ENCODE peak calls at places on chromosomes 4 and X, in six cellular contexts. U is K562, C is GM12878, F is SK-N-SH, M is GM12891, K is HepG2. Q is an unnamed sample.

GRCh38 chr4:40165931-40166330 is 30.9 kb upstream of the RHOH start:
- DNase-seq in K (no peak), C (no peak), F (no peak), M (no peak), U (no peak), Q (no peak)

GRCh38 chr4:85760521-85760920 is 285.6 kb downstream of the ARHGAP24 start:
- DNase-seq in K (no peak), U (no peak), C (no peak), F (no peak), M (no peak), Q (no peak)

GRCh38 chrX:75273483-75273882 is 402 bp upstream of the UPRT start:
- DNase-seq in M (no peak), C (no peak), U (peak), F (no peak), K (no peak), Q (no peak)

GRCh38 chrX:112746812-112747630 is 67.3 kb upstream of the LHFPL1 start:
- DNase-seq in K (no peak), U (no peak), C (no peak), M (no peak), F (no peak), Q (no peak)

GRCh38 chr4:159503243-159503642 is 400.4 kb downstream of the RAPGEF2 start:
- DNase-seq in C (no peak), U (no peak), K (no peak), F (no peak), M (no peak), Q (no peak)

GRCh38 chr4:109462802-109463201 is 29.2 kb downstream of the SEC24B start:
- DNase-seq in M (no peak), K (no peak), F (no peak), C (no peak), U (no peak), Q (no peak)

GRCh38 chrX:368811-369562 is 17.7 kb downstream of the PPP2R3B start:
- DNase-seq in M (no peak), K (no peak), C (no peak), F (no peak), U (no peak), Q (no peak)

GRCh38 chr4:1342003-1342402 is 5.0 kb upstream of the UVSSA start:
- DNase-seq in M (no peak), F (no peak), C (no peak), K (no peak), U (no peak), Q (no peak)

GRCh38 chrX:19457662-19458061 is 57.6 kb downstream of the MAP3K15 start:
- DNase-seq in M (no peak), U (no peak), K (no peak), F (no peak), C (no peak), Q (no peak)

GRCh38 chr4:1635452-1635851 is 48.7 kb downstream of the FAM53A start:
- DNase-seq in U (no peak), C (no peak), F (no peak), K (peak), M (no peak), Q (no peak)

GRCh38 chr4:147247577-147247976 is 233.3 kb upstream of the EDNRA start:
- DNase-seq in F (no peak), C (no peak), K (no peak), M (no peak), U (no peak), Q (no peak)

GRCh38 chr4:139134403-139134802 is 42.6 kb downstream of the ELF2 start:
- DNase-seq in F (no peak), K (no peak), C (no peak), M (no peak), U (no peak), Q (no peak)

GRCh38 chr4:56302775-56303174 is 84.5 kb downstream of the AASDH start:
- DNase-seq in K (no peak), C (no peak), U (no peak), M (no peak), F (no peak), Q (no peak)

GRCh38 chr4:3486556-3487270 is 23.6 kb downstream of the DOK7 start:
- DNase-seq in M (no peak), C (no peak), F (peak), K (no peak), U (no peak), Q (no peak)

GRCh38 chr4:54098375-54098774 is 1.6 kb upstream of the GSX2 start:
- DNase-seq in C (no peak), F (no peak), M (no peak), K (no peak), U (no peak), Q (no peak)

GRCh38 chr4:101251261-101251660 is 96.1 kb downstream of the PPP3CA start:
- DNase-seq in C (no peak), F (no peak), K (no peak), U (no peak), M (no peak), Q (no peak)

DNA sequence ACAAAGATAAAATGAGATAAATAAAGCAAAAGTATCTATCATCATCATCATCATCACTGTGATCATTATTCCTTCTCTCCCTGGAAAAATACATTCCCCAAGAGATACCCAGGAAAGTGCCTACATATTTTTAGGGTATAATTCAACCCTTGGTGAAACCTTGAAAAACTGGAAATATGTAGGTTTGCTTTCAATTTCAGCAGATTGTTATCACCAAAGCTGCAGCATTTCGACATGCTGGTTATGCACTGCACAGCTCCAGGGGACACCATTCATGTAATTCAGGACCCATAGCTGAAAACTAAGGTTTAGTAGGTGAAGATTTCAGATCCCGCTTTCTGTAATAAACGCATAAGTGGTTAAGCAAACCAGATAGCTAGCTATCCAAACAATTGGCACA is 28.4 kb upstream of the FBXW7 start:
- DNase-seq in F (no peak), K (no peak), M (no peak), C (no peak), U (no peak), Q (no peak)
- TF ChIP-seq TAF1 in F (no peak), K (no peak), M (no peak), C (no peak), U (no peak), Q (no peak)

DNA sequence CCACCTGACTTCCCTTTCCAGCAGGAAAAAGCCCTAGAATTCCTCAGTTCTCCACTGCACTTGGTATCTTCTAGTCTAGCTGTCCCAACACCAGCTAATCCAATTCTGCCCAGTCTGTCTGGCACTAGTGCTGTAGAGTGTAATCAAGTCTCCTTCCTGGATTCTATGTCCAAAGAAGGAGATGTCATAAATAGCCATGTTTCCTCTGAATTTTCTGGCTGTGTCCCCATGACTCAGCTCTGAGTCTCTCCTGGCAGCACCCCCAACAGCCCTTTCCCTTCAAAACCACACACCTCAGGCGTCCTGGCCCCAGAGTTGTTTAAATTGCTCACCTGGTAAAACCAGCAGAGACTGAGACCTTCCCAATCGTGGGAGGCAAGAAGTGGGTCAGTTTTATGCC is 197.2 kb downstream of the GRXCR1 start:
- DNase-seq in K (no peak), M (no peak), U (no peak), C (no peak), F (no peak), Q (no peak)
- TF ChIP-seq TAF1 in K (no peak), M (no peak), U (no peak), C (no peak), F (no peak), Q (no peak)

GRCh38 chr4:145279122-145279960 is 99.0 kb upstream of the OTUD4 start:
- DNase-seq in M (no peak), U (no peak), K (no peak), C (no peak), F (peak), Q (no peak)
- TF ChIP-seq TAF1 in M (no peak), U (no peak), K (no peak), C (no peak), F (no peak), Q (no peak)

GRCh38 chr4:105527081-105527480 is 25.3 kb upstream of the ARHGEF38 start:
- DNase-seq in K (no peak), C (no peak), M (no peak), F (no peak), U (no peak), Q (no peak)

GRCh38 chr4:105526656-105527055 is 25.8 kb upstream of the ARHGEF38 start:
- DNase-seq in F (no peak), M (no peak), U (no peak), K (no peak), C (no peak), Q (no peak)

DNA sequence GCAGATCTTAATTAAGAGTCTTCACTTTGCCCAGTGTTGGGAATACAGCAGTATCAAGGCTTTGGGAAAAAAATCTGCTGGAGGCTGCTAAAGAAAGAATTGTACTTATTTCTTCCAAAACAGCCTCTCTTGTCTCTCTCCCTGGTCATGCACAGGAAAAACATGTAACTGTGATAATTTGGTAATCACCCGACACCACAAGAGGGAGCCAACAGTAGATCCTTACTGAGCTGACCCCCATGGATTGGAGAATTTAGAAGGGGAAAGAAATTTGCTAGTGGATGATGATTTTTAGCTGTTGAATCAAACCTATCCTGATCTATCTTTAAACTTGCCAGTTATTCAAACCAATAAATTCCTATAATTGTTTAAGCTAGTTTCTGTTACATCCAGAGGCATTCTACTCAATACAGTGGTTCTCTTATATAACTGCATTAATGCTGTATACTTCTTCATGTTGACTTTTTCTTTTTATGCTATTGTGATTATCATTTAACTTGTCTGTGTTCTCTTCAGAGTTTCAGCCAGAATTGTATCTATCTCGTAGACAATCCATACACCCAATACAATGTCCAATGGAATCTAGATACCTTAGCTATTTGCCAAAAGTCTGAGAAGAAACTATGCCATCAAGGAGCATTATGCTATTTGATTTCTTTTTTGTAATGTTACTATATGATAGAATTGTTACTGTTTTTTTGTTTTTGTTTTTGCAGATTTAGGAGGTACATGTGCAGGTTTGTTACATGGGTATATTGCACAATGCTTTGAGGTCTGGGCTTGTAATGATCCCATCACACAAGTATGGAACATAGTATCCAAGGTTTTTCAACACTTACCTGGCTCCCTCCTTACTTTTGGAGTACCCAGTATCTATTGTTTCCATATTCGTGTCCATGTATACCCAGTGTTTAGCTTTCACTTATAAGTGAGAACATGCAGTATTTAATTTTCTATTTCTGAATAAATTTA is 31.3 kb upstream of the ARHGEF38 start:
- DNase-seq in F (peak), C (peak), K (peak), M (peak), U (peak), Q (peak)
- TF ChIP-seq TAF1 in F (no peak), C (no peak), K (no peak), M (no peak), U (no peak), Q (no peak)

GRCh38 chr4:181427076-181427475 is 816.1 kb upstream of the TENM3 start:
- DNase-seq in F (peak), M (no peak), U (no peak), K (no peak), C (no peak), Q (no peak)

GRCh38 chr4:181437895-181438294 is 805.3 kb upstream of the TENM3 start:
- DNase-seq in M (no peak), K (no peak), F (no peak), C (no peak), U (no peak), Q (no peak)

GRCh38 chr4:181432347-181432746 is 810.9 kb upstream of the TENM3 start:
- DNase-seq in U (no peak), F (no peak), M (no peak), C (no peak), K (no peak), Q (no peak)
- TF ChIP-seq TAF1 in U (no peak), F (no peak), M (no peak), C (no peak), K (no peak), Q (no peak)

DNA sequence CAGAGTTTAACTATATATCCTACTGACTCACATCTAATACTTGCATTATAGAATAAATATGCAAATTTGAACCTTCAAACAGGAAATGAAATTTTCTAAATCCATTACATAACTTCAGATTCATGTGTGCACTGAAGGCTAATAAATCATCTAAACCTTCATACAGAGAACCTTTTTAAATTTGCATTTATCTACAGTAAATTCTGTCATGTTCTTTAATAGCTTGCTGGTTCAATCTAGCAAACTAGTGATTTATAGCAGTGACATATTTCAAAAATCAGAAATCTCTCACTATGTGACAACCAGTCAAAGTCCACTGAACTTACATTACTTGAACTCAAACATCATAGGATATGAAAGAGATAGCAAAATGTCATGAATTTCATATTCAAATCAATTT is 65.1 kb downstream of the LRBA start:
- DNase-seq in U (no peak), C (no peak), M (no peak), K (no peak), F (no peak), Q (no peak)
- TF ChIP-seq TAF1 in U (no peak), C (no peak), M (no peak), K (no peak), F (no peak), Q (no peak)

Q was measured in GM12892.